ENCODE peak calls at places on chromosomes 4 and X, in nine cellular contexts. K is HepG2, H is upper lobe of left lung, Z is endothelial cell of umbilical vein, Y is GM23338, N is stomach, L is K562, S is sigmoid colon, Q is GM12878. F is an unnamed sample.
A peak's percentile ranks its signal among the peaks of the same experiment; 100 is the strongest.

GRCh38 chr4:16862688-16863087 is 35.8 kb downstream of the LDB2 start:
- DNase-seq in H (no peak), N (no peak), Y (no peak), S (no peak), L (no peak), K (no peak), Z (peak; percentile 95), Q (no peak), F (no peak)

GRCh38 chr4:10013722-10014121 is 7.6 kb downstream of the SLC2A9 start:
- DNase-seq in K (no peak), Q (no peak), S (no peak), Y (peak; percentile 87), H (no peak), Z (peak; percentile 32), N (peak; percentile 82), L (peak; percentile 68), F (peak; percentile 56)

GRCh38 chr4:118281611-118282442 is 71.0 kb downstream of the PRSS12 start:
- DNase-seq in Q (no peak), H (no peak), N (no peak), Z (peak; percentile 19), Y (no peak), L (no peak), K (peak; percentile 18), S (no peak), F (no peak)

GRCh38 chr4:107255114-107255513 is 219.0 kb upstream of the DKK2 start:
- DNase-seq in L (no peak), Q (no peak), S (no peak), K (no peak), Z (no peak), H (no peak), N (no peak), Y (no peak), F (no peak)

GRCh38 chr4:118834070-118834469 is 1.9 kb downstream of the SEC24D start:
- DNase-seq in H (no peak), Z (no peak), Q (no peak), K (no peak), N (no peak), Y (no peak), L (no peak), S (no peak), F (no peak)

GRCh38 chrX:153642655-153643430 is 4.2 kb upstream of the DUSP9 start:
- DNase-seq in Q (no peak), K (no peak), L (peak; percentile 5), N (no peak), Y (peak; percentile 18), Z (no peak), H (no peak), S (no peak), F (no peak)

GRCh38 chrX:84160736-84161135 is 27.3 kb downstream of the RPS6KA6 start:
- DNase-seq in L (no peak), H (no peak), S (no peak), Q (no peak), N (no peak), K (no peak), Y (no peak), Z (no peak), F (no peak)

GRCh38 chr4:185792384-185793146 is 19.4 kb downstream of the SORBS2 start:
- DNase-seq in Z (peak; percentile 99), S (no peak), L (no peak), Y (no peak), K (peak; percentile 95), H (no peak), Q (no peak), N (no peak), F (no peak)

GRCh38 chr4:131644619-131645018 is 1504.5 kb upstream of the PCDH10 start:
- DNase-seq in H (no peak), N (no peak), Y (peak; percentile 79), L (no peak), Z (peak; percentile 32), Q (no peak), S (no peak), K (peak; percentile 3), F (no peak)

GRCh38 chr4:155974957-155975356 is 21.3 kb upstream of the CTSO start:
- DNase-seq in Y (no peak), Q (no peak), K (no peak), H (no peak), Z (no peak), N (no peak), L (no peak), S (no peak), F (no peak)

GRCh38 chr4:1318488-1319213 is 28.4 kb upstream of the UVSSA start:
- DNase-seq in K (no peak), L (peak; percentile 67), N (no peak), Y (peak; percentile 74), Z (no peak), S (no peak), Q (no peak), H (peak; percentile 25), F (no peak)

GRCh38 chr4:74793757-74794340 is 474 bp downstream of the BTC start:
- DNase-seq in K (peak; percentile 3), Z (peak; percentile 26), Q (no peak), L (no peak), Y (peak; percentile 91), H (peak; percentile 91), N (peak; percentile 84), S (peak; percentile 81), F (peak; percentile 62)

GRCh38 chr4:32519060-32519459 is 1798.9 kb downstream of the PCDH7 start:
- DNase-seq in Q (no peak), N (no peak), S (no peak), Y (no peak), H (no peak), L (no peak), Z (no peak), K (no peak), F (no peak)

GRCh38 chrX:80432441-80432840 is 12.2 kb downstream of the TENT5D start:
- DNase-seq in K (no peak), H (no peak), L (no peak), Q (no peak), Z (no peak), N (no peak), Y (no peak), S (no peak), F (no peak)

GRCh38 chr4:25861951-25862410 is 807 bp downstream of the SEL1L3 start:
- DNase-seq in Z (no peak), Q (no peak), Y (peak; percentile 64), L (no peak), K (no peak), S (no peak), H (peak; percentile 89), N (no peak), F (peak; percentile 15)

GRCh38 chrX:38999967-39000745 is 198.9 kb downstream of the MID1IP1 start:
- DNase-seq in H (no peak), K (no peak), Q (no peak), S (no peak), L (no peak), Z (no peak), Y (no peak), N (no peak), F (no peak)

GRCh38 chrX:77635372-77635771 is 150.6 kb downstream of the ATRX start:
- DNase-seq in S (no peak), Z (no peak), L (no peak), N (no peak), K (no peak), H (no peak), Y (no peak), Q (no peak), F (no peak)

GRCh38 chr4:141117935-141118334 is 15.3 kb downstream of the RNF150 start:
- DNase-seq in Q (no peak), Z (no peak), K (no peak), H (no peak), N (no peak), Y (no peak), L (no peak), S (no peak), F (no peak)
- H3K4me3 ChIP-seq in Q (no peak overlapping the region), Z (no peak overlapping the region), K (no peak overlapping the region), H (no peak overlapping the region), N (no peak overlapping the region), Y (no peak overlapping the region), L (no peak overlapping the region), S (no peak overlapping the region), F (no peak overlapping the region)

DNA sequence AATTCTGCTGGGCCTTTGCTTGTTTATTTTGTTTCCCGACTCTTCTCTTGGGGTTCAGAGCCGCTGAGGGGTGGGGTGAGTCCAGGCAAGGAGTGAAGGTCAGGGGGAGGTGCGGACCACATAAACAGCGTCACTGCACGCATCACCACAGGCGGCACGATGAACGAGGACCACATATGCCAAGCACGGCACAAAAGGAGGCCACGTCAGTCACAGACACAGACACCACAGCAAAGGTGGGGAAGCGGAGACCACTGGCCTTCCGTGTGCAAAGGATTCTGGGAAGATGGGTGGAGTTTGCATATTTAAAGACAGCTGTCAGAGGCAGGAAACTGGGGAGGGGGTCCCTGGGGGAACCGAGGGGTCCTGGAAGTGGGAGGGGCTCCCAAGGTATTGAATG is 10.3 kb upstream of the TIMP1 start:
- DNase-seq in K (no peak), Q (no peak), N (no peak), Y (no peak), S (no peak), Z (no peak), H (no peak), L (no peak), F (no peak)
- TF ChIP-seq POLR2AphosphoS5 in K (no peak), Q (no peak), N (no peak), Y (no peak), S (no peak), Z (no peak), H (no peak), L (no peak), F (no peak)

DNA sequence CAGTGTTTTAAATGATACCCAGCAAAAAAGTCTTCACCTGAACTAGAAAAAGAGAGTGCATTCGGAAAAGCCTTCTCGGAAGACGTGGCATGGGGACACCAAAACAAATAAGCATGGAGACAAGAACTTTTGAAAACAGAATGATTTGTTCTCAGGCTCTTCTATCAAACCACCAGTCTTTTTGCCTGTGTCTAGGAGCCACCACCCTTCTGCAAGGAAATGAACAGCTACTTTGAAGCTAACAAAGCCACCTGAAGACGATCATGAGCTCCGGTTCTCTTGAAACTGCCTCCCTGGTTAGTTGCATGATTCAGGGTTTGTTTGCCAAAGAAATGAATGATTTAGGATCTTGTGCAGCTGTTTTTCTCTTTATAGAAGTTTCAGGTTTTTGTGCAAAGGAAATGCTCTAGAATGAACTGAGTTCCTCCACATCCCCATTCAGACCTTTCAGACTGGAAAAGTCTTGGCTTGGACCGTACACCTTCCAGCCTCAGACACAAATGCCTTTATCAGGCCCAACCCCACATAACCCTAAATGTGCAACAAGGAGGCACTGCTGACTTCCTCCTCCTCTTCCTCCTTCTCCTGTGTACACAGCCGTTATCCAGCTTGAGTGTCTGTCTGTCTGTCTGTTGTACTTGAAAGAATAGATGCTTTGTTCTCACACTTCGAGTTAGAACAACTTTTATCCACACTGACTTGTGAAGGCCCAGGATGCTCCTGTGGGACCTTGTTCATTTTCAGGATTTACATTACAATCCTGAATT is 334.9 kb upstream of the KLF3 start:
- DNase-seq in H (no peak), Y (no peak), K (no peak), N (no peak), S (no peak), Z (no peak), Q (no peak), L (no peak), F (no peak)
- H3K4me1 ChIP-seq in H (no peaks in the 10 kb centered on the region), Y (peaks cover 6% of the 10 kb centered on the region), K (peaks cover 35% of the 10 kb centered on the region), N (no peaks in the 10 kb centered on the region), S (no peaks in the 10 kb centered on the region), Z (no peaks in the 10 kb centered on the region), Q (peaks cover 14% of the 10 kb centered on the region), L (peaks cover 18% of the 10 kb centered on the region), F (no peaks in the 10 kb centered on the region)

DNA sequence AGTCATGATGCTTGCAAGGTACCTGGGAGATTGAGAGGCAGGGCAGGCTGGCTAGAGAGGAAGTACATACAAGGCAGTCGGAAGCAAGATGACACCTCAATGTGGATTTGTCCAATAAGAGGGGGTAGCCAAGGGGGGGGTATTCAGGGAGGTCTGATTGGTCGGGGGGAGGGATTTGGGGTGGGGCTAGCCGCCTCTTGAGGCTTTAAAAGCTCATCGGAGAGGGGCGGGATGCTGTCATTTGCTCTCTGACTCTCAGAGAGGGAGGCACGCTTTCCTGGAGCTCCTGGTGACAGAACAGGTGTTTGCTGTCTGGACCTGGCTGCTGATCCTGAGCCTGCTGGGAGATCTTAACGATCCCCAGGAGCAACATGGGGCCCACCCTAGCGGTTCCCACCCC is at the start of gene GPR50:
- DNase-seq in Z (no peak), Q (no peak), N (no peak), K (no peak), H (no peak), S (no peak), Y (peak; percentile 34), L (no peak), F (no peak)
- H3K4me3 ChIP-seq in Z (no peak within 1 kb of the TSS), Q (no peak within 1 kb of the TSS), N (peak within 1 kb of the TSS; percentile 22), K (peak within 1 kb of the TSS; percentile 33), H (no peak within 1 kb of the TSS), S (peak within 1 kb of the TSS; percentile 3), Y (peak within 1 kb of the TSS; percentile 67), L (no peak within 1 kb of the TSS), F (no peak within 1 kb of the TSS)